ENCODE peak calls at places on chromosomes 2 and 18, in four cellular contexts. J is glutamatergic neuron, E is choroid plexus epithelial cell, M is BJ. W is an unnamed sample.

GRCh38 chr18:32152705-32153448 is 37.0 kb upstream of the MEP1B start:
- DNase-seq in J (no peak), E (no peak), M (no peak), W (no peak)

GRCh38 chr18:3115430-3116025 is 102.6 kb upstream of the LPIN2 start:
- DNase-seq in J (no peak), E (no peak), M (no peak), W (no peak)

GRCh38 chr2:101630224-101630949 is 67.1 kb upstream of the MAP4K4 start:
- DNase-seq in J (no peak), E (no peak), M (no peak), W (no peak)

GRCh38 chr18:56890632-56891031 is 239.5 kb downstream of the WDR7 start:
- DNase-seq in J (no peak), E (peak), M (peak), W (no peak)

GRCh38 chr2:217853301-217853881 is 149.4 kb downstream of the TNS1 start:
- DNase-seq in J (no peak), E (peak), M (peak), W (no peak)

GRCh38 chr2:123546348-123546747 is 478.7 kb upstream of the CNTNAP5 start:
- DNase-seq in J (no peak), E (no peak), M (no peak), W (no peak)

GRCh38 chr2:70779911-70780580 is 10.4 kb downstream of the FIGLA start:
- DNase-seq in J (no peak), E (no peak), M (no peak), W (no peak)

GRCh38 chr2:7847321-7847720 is 834.5 kb upstream of the ID2 start:
- DNase-seq in J (no peak), E (no peak), M (no peak), W (no peak)

GRCh38 chr2:1744446-1745170 is at the start of gene PXDN:
- DNase-seq in J (peak), E (peak), M (no peak), W (no peak)

GRCh38 chr2:233081232-233081730 is 21.1 kb downstream of the INPP5D start:
- DNase-seq in J (no peak), E (no peak), M (no peak), W (no peak)

GRCh38 chr2:162890690-162891311 is 52.2 kb upstream of the KCNH7 start:
- DNase-seq in J (peak), E (peak), M (peak), W (no peak)

GRCh38 chr18:63137999-63138448 is 181.5 kb downstream of the BCL2 start:
- DNase-seq in J (no peak), E (no peak), M (no peak), W (no peak)

GRCh38 chr18:22223263-22223960 is 54.0 kb downstream of the GATA6 start:
- DNase-seq in J (no peak), E (peak), M (peak), W (peak)

GRCh38 chr18:33123852-33124251 is 316.7 kb downstream of the CCDC178 start:
- DNase-seq in J (no peak), E (no peak), M (no peak), W (no peak)

GRCh38 chr2:48305569-48305968 is 224.4 kb upstream of the STON1 start:
- DNase-seq in J (no peak), E (no peak), M (no peak), W (no peak)

GRCh38 chr18:79246309-79247108 is 149.2 kb upstream of the NFATC1 start:
- DNase-seq in J (peak), E (peak), M (peak), W (peak)

GRCh38 chr2:141038341-141038740 is 1092.5 kb downstream of the LRP1B start:
- DNase-seq in J (no peak), E (no peak), M (no peak), W (no peak)

GRCh38 chr2:15768142-15769088 is 171.9 kb upstream of the MYCN start:
- DNase-seq in J (no peak), E (no peak), M (no peak), W (no peak)

GRCh38 chr2:178282075-178282474 is 87.8 kb downstream of the OSBPL6 start:
- DNase-seq in J (no peak), E (peak), M (no peak), W (no peak)

GRCh38 chr2:109532728-109533076 is 81.1 kb downstream of the SEPTIN10 start:
- DNase-seq in J (no peak), E (no peak), M (no peak), W (no peak)

GRCh38 chr2:86675611-86676015 is 44.5 kb upstream of the RMND5A start:
- DNase-seq in J (no peak), E (no peak), M (no peak), W (no peak)

GRCh38 chr2:102313950-102314349 is 2.6 kb downstream of the IL1RL1 start:
- DNase-seq in J (no peak), E (peak), M (no peak), W (no peak)

GRCh38 chr2:127479219-127479825 is 47.0 kb downstream of the IWS1 start:
- DNase-seq in J (no peak), E (peak), M (peak), W (no peak)

GRCh38 chr2:16291731-16292550 is 351.6 kb downstream of the MYCN start:
- DNase-seq in J (no peak), E (no peak), M (no peak), W (no peak)

GRCh38 chr18:37805773-37806380 is 240.3 kb upstream of the CELF4 start:
- DNase-seq in J (no peak), E (no peak), M (no peak), W (no peak)

GRCh38 chr2:235092433-235092832 is 140.6 kb downstream of the SH3BP4 start:
- DNase-seq in J (no peak), E (no peak), M (no peak), W (no peak)

GRCh38 chr2:7430869-7431641 is 513.8 kb downstream of the RNF144A start:
- DNase-seq in J (peak), E (no peak), M (no peak), W (no peak)

GRCh38 chr2:95158891-95159619 is 593 bp downstream of the ZNF514 start:
- DNase-seq in J (peak), E (peak), M (no peak), W (no peak)

DNA sequence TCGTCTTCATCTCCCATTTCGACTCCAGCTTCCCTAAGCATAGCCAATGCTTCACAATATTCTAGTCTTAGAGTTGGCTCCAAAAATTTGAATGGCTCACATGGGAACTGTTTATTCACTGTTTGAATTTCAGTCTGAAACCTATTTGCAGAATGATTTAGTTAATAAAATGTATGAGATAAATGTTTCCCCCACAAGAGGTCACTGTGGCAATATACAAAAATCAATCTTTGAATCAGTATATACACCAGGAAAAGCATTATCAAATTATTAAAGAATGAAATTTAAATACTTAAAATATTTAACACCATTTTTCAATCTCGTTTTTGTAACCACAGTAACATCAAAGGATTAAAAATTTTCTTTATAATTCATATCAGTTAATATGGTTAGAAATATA is 40.0 kb upstream of the MCM6 start:
- DNase-seq in J (no peak), E (peak), M (no peak), W (no peak)
- TF ChIP-seq CTCF in J (peak), E (peak), M (peak), W (no peak)

GRCh38 chr2:167294775-167295140 is 406.5 kb downstream of the XIRP2 start:
- DNase-seq in J (no peak), E (no peak), M (no peak), W (no peak)

GRCh38 chr2:167298017-167298416 is 409.7 kb downstream of the XIRP2 start:
- DNase-seq in J (no peak), E (no peak), M (no peak), W (no peak)

GRCh38 chr2:167294031-167294774 is 405.9 kb downstream of the XIRP2 start:
- DNase-seq in J (peak), E (peak), M (no peak), W (no peak)

GRCh38 chr2:167293172-167293781 is 405.0 kb downstream of the XIRP2 start:
- DNase-seq in J (peak), E (peak), M (no peak), W (no peak)

GRCh38 chr2:167297292-167297691 is 409.0 kb downstream of the XIRP2 start:
- DNase-seq in J (no peak), E (no peak), M (no peak), W (no peak)
- TF ChIP-seq CTCF in J (no peak), E (no peak), M (no peak), W (no peak)

GRCh38 chr2:190382851-190383250 is 25.3 kb upstream of the MFSD6 start:
- DNase-seq in J (no peak), E (peak), M (no peak), W (no peak)
- TF ChIP-seq CTCF in J (no peak), E (peak), M (peak), W (no peak)

GRCh38 chr2:176650101-176650500 is 380.9 kb downstream of the MTX2 start:
- DNase-seq in J (no peak), E (no peak), M (no peak), W (no peak)
- TF ChIP-seq CTCF in J (peak), E (no peak), M (no peak), W (no peak)

DNA sequence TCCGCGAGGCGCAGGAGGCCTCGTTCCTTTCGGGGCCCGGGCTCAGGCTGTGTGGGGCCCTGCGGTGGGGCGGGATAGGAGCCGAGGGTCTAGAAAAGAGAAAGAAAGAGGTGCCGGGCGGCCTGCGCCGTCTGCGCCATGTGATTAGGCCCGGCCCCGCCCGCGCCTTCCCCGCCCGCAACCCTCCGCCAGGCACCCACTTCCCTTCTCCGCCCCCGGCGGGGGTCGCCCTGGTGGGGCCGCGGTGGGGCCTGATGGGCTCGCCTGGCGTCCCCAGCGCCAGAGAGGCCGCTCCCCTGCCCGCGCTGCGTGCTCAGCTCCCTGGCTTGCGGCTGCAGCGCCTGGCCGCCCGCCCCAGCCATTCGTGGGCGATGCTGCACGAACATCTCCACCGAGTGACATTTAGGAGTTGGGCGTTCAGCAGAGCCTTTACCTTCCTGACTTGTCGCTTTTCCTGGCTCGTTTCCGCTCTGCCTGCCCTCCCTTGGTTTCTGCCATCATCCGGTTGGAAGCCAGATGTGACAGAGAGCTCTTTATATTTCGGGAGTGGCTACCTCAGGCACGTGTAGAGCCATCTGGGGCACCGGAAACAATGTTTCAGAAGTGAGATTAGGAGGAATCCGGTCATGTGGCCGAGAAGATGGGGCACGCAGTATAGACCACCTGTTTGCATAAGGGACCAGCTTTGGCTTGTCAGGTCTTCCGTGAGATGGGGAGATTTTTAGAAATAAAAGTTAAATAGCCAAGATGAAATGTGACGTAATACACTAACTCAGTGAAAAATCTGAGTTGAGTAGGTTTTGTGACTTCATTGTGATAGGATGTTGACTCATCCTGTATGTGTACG is 1.1 kb downstream of the GLS start:
- DNase-seq in J (peak), E (peak), M (no peak), W (no peak)
- TF ChIP-seq CTCF in J (no peak), E (no peak), M (no peak), W (no peak)

GRCh38 chr18:8277270-8277669 is 332.0 kb upstream of the RAB12 start:
- DNase-seq in J (no peak), E (peak), M (no peak), W (no peak)

GRCh38 chr18:8272254-8272653 is 337.0 kb upstream of the RAB12 start:
- DNase-seq in J (no peak), E (no peak), M (no peak), W (no peak)
- TF ChIP-seq CTCF in J (no peak), E (no peak), M (no peak), W (no peak)

DNA sequence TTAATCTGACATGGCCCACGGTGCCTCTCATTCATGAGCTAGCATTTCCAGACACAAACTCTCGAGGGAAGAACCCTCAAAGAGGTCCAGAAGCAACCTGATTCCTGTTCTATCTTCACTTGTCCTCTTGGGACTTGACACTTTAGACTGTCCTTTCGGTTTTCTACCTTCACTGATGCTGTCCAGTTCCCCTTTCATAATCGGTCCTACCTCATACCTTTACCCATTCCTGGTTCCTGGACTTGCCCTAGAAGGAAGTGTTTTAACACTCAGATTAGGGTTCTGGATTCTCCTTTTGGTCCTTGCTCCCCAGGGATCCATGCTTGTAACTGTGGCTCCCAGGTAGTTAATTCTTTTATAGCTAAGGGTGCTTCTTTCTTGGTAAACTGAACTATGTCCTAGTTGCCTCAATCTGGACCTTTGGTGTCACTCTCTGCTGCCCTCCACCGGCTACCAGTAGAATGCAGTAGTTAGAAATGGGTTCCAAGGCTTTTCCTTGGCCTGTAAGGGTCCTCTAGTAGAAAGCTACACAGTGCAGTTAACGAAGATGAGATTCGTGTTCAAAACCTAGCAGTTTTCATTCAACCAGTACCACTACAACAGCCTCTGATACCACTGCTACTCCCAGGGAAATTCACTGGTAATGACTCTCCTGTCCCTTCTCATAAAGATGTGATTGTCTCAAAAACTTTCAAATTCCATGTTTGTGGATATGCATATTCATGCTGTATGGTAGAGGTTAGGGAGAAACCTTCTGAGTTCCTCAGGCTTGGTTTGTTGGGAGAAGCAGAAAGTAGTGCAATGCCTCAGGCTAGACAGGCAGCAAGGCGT is 178.1 kb upstream of the CYP26B1 start:
- DNase-seq in J (peak), E (peak), M (no peak), W (no peak)
- TF ChIP-seq CTCF in J (peak), E (peak), M (peak), W (no peak)

W was measured in omental fat pad.